ENCODE peak calls at places on chromosome 5, in seven cellular contexts. M is neural progenitor cell, U is astrocyte, A is stomach, B is left lung, H is AG04450, K is AG10803. Q is an unnamed sample.

GRCh38 chr5:68245325-68245724 is 29.8 kb downstream of the PIK3R1 start:
- DNase-seq in B (no peak), H (no peak), A (no peak), K (peak; percentile 62), U (peak; percentile 72), M (peak; percentile 45), Q (peak; percentile 59)

GRCh38 chr5:178310130-178310865 is 77.7 kb upstream of the PHYKPL start:
- DNase-seq in M (no peak), H (no peak), U (no peak), A (no peak), K (no peak), B (peak; percentile 29), Q (no peak)

GRCh38 chr5:59845733-59846132 is 47.8 kb downstream of the PDE4D start:
- DNase-seq in B (no peak), M (no peak), H (no peak), U (peak; percentile 68), A (no peak), K (peak; percentile 5), Q (peak; percentile 37)

GRCh38 chr5:11906495-11906894 is 2.2 kb upstream of the CTNND2 start:
- DNase-seq in U (no peak), K (no peak), B (no peak), H (no peak), A (no peak), M (no peak), Q (no peak)

GRCh38 chr5:138469540-138470321 is 4.5 kb downstream of the EGR1 start:
- DNase-seq in H (peak; percentile 78), K (peak; percentile 84), B (no peak), A (peak; percentile 55), M (peak; percentile 55), U (peak; percentile 91), Q (peak; percentile 93)

GRCh38 chr5:179817071-179817840 is 3.4 kb upstream of the SQSTM1 start:
- DNase-seq in B (peak; percentile 55), A (no peak), K (no peak), H (no peak), M (peak; percentile 52), U (no peak), Q (no peak)

GRCh38 chr5:138466058-138466899 is 1.0 kb downstream of the EGR1 start:
- DNase-seq in H (peak; percentile 43), U (peak; percentile 25), K (peak; percentile 66), A (peak; percentile 75), M (no peak), B (no peak), Q (peak; percentile 54)

GRCh38 chr5:17763301-17763700 is 129.0 kb downstream of the TAF11L14 start:
- DNase-seq in U (peak; percentile 70), H (no peak), K (no peak), A (no peak), B (no peak), M (no peak), Q (no peak)

GRCh38 chr5:40842351-40842750 is 1.2 kb downstream of the CARD6 start:
- DNase-seq in B (no peak), K (peak; percentile 23), H (peak; percentile 13), U (no peak), M (no peak), A (no peak), Q (peak; percentile 33)

GRCh38 chr5:133149333-133149732 is 97.5 kb downstream of the HSPA4 start:
- DNase-seq in A (no peak), K (no peak), M (no peak), H (no peak), B (no peak), U (no peak), Q (no peak)

GRCh38 chr5:127092690-127093089 is 19.4 kb upstream of the C5orf63 start:
- DNase-seq in K (peak; percentile 41), H (no peak), B (no peak), M (peak; percentile 9), U (peak; percentile 67), A (no peak), Q (peak; percentile 62)

GRCh38 chr5:135271533-135272310 is 127.3 kb downstream of the MACROH2A1 start:
- DNase-seq in B (no peak), U (peak; percentile 48), A (no peak), H (no peak), M (peak; percentile 55), K (peak; percentile 65), Q (peak; percentile 16)

GRCh38 chr5:142486581-142486980 is 161.8 kb upstream of the SPRY4 start:
- DNase-seq in M (no peak), B (no peak), U (peak; percentile 78), K (peak; percentile 47), A (no peak), H (peak; percentile 48), Q (peak; percentile 58)

GRCh38 chr5:6850033-6850432 is 136.8 kb downstream of the TENT4A start:
- DNase-seq in U (no peak), M (no peak), K (no peak), A (no peak), H (no peak), B (no peak), Q (no peak)

GRCh38 chr5:102890133-102890532 is 135.0 kb downstream of the PAM start:
- DNase-seq in H (no peak), U (no peak), K (no peak), A (no peak), B (no peak), M (no peak), Q (no peak)

GRCh38 chr5:32291591-32291990 is 21.1 kb downstream of the MTMR12 start:
- DNase-seq in U (no peak), K (no peak), H (no peak), M (no peak), B (no peak), A (no peak), Q (no peak)

GRCh38 chr5:172642926-172643325 is 1.9 kb downstream of the NEURL1B start:
- DNase-seq in H (no peak), B (no peak), U (no peak), A (no peak), M (no peak), K (no peak), Q (no peak)

GRCh38 chr5:109324941-109325340 is 84.8 kb downstream of the PJA2 start:
- DNase-seq in B (no peak), K (peak; percentile 18), H (no peak), U (no peak), A (no peak), M (no peak), Q (peak; percentile 41)

GRCh38 chr5:74514888-74515551 is 125.5 kb downstream of the ENC1 start:
- DNase-seq in H (no peak), U (no peak), K (no peak), B (no peak), A (no peak), M (no peak), Q (no peak)

GRCh38 chr5:142735323-142736246 is 34.6 kb upstream of the ARHGAP26 start:
- DNase-seq in A (no peak), M (no peak), H (no peak), B (no peak), U (no peak), K (no peak), Q (no peak)

GRCh38 chr5:66789434-66789833 is 193.2 kb downstream of the MAST4 start:
- DNase-seq in K (no peak), U (no peak), B (no peak), M (no peak), A (no peak), H (no peak), Q (no peak)

GRCh38 chr5:2206244-2207108 is 323.8 kb upstream of the IRX4 start:
- DNase-seq in B (no peak), A (no peak), U (no peak), M (peak; percentile 81), H (no peak), K (no peak), Q (no peak)

GRCh38 chr5:98977723-98978122 is 48.9 kb upstream of the CHD1 start:
- DNase-seq in U (no peak), M (no peak), K (no peak), A (peak; percentile 93), B (peak; percentile 51), H (no peak), Q (no peak)

GRCh38 chr5:179800696-179801201 is 5.9 kb downstream of the MGAT4B start:
- DNase-seq in M (no peak), A (no peak), B (no peak), U (no peak), K (no peak), H (no peak), Q (no peak)

GRCh38 chr5:114362197-114362976 is 517 bp downstream of the KCNN2 start:
- DNase-seq in K (no peak), H (no peak), U (peak; percentile 14), M (peak; percentile 88), B (peak; percentile 33), A (no peak), Q (no peak)

GRCh38 chr5:109743770-109744212 is 54.1 kb downstream of the MAN2A1 start:
- DNase-seq in K (peak; percentile 97), A (no peak), B (no peak), U (peak; percentile 94), H (peak; percentile 71), M (peak; percentile 18), Q (peak; percentile 80)

GRCh38 chr5:23451156-23451555 is 56.3 kb upstream of the PRDM9 start:
- DNase-seq in U (no peak), M (no peak), H (no peak), A (no peak), B (no peak), K (no peak), Q (no peak)

GRCh38 chr5:160263326-160263850 is 34.1 kb downstream of the FABP6 start:
- DNase-seq in H (no peak), U (no peak), M (no peak), A (no peak), B (no peak), K (no peak), Q (no peak)

GRCh38 chr5:177612215-177612673 is 12.3 kb downstream of the B4GALT7 start:
- DNase-seq in K (no peak), H (no peak), M (no peak), U (no peak), A (no peak), B (no peak), Q (no peak)

GRCh38 chr5:93164690-93165089 is 416.3 kb downstream of the NR2F1-AS1 start:
- DNase-seq in U (peak; percentile 69), A (no peak), K (peak; percentile 89), M (peak; percentile 24), B (no peak), H (peak; percentile 16), Q (peak; percentile 93)

GRCh38 chr5:119267958-119268386 is 87.8 kb upstream of the TNFAIP8 start:
- DNase-seq in U (peak; percentile 91), B (peak; percentile 92), K (peak; percentile 91), A (peak; percentile 93), M (peak; percentile 92), H (peak; percentile 90), Q (peak; percentile 95)
- TF ChIP-seq CTCF in U (peak; percentile 30), B (peak; percentile 72), K (peak; percentile 41), A (no peak), M (no peak), H (peak; percentile 74), Q (peak; percentile 41)

GRCh38 chr5:124599048-124599973 is 147.1 kb downstream of the ZNF608 start:
- DNase-seq in H (no peak), K (peak; percentile 72), M (no peak), B (no peak), A (peak; percentile 70), U (peak; percentile 92), Q (peak; percentile 76)
- H3K4me3 ChIP-seq in H (no peak overlapping the region), K (no peak overlapping the region), M (no peak overlapping the region), B (no peak overlapping the region), A (no peak overlapping the region), U (no peak overlapping the region), Q (no peak overlapping the region)

GRCh38 chr5:141121563-141121962 is at the start of gene PCDHB4:
- DNase-seq in M (peak; percentile 25), A (no peak), U (no peak), H (no peak), B (no peak), K (no peak), Q (peak; percentile 6)
- TF ChIP-seq CTCF in M (peak; percentile 44), A (no peak), U (no peak), H (no peak), B (no peak), K (peak; percentile 17), Q (no peak)

GRCh38 chr5:149387081-149387611 is 8.1 kb upstream of the IL17B start:
- DNase-seq in U (peak; percentile 46), B (no peak), K (peak; percentile 87), M (no peak), A (no peak), H (no peak), Q (peak; percentile 84)
- H3K4me3 ChIP-seq in U (no peak overlapping the region), B (no peak overlapping the region), K (no peak overlapping the region), M (no peak overlapping the region), A (no peak overlapping the region), H (no peak overlapping the region), Q (no peak overlapping the region)

Q was measured in fibroblast of pulmonary artery.